ENCODE peak calls at places on chromosomes 5 and 9, in eight cellular contexts. N, O, S, C, G, L, E and U are unnamed samples. For H3K4me1, the result is how much of the 10 kb centered on the place peaks cover.

GRCh38 chr5:130651440-130651839 is 513.6 kb downstream of the HINT1 start:
- DNase-seq in O (no peak), N (no peak), C (no peak), L (no peak), G (no peak), S (no peak), E (no peak), U (no peak)

GRCh38 chr5:132322266-132322665 is 28.1 kb downstream of the SLC22A4 start:
- DNase-seq in E (no peak), S (no peak), N (no peak), O (no peak), L (no peak), G (no peak), C (no peak), U (no peak)

GRCh38 chr9:14813336-14814020 is 90.9 kb upstream of the CER1 start:
- DNase-seq in C (no peak), N (no peak), L (no peak), S (no peak), E (no peak), G (no peak), O (no peak), U (no peak)

GRCh38 chr5:139655727-139656271 is 7.7 kb downstream of the CXXC5 start:
- DNase-seq in S (no peak), O (no peak), L (peak), C (no peak), E (peak), G (no peak), N (peak), U (peak)

GRCh38 chr5:54360089-54360488 is 49.7 kb upstream of the ARL15 start:
- DNase-seq in L (no peak), C (no peak), S (no peak), O (peak), G (peak), E (no peak), N (no peak), U (no peak)

GRCh38 chr5:171335616-171336015 is 26.6 kb downstream of the TLX3 start:
- DNase-seq in O (no peak), S (no peak), C (no peak), N (no peak), E (no peak), L (no peak), G (no peak), U (no peak)

GRCh38 chr9:129489838-129490582 is 130.9 kb downstream of the C9orf50 start:
- DNase-seq in S (no peak), G (no peak), C (no peak), N (peak), O (peak), E (no peak), L (no peak), U (peak)

GRCh38 chr5:39566891-39567290 is 142.1 kb upstream of the DAB2 start:
- DNase-seq in C (no peak), S (no peak), L (no peak), N (no peak), O (no peak), E (no peak), G (no peak), U (no peak)

GRCh38 chr5:156149203-156149602 is 177.8 kb upstream of the SGCD start:
- DNase-seq in E (no peak), O (no peak), L (no peak), C (no peak), S (no peak), N (no peak), G (no peak), U (no peak)

GRCh38 chr5:15640116-15640515 is 140.1 kb downstream of the FBXL7 start:
- DNase-seq in E (no peak), O (no peak), G (peak), C (no peak), L (no peak), N (no peak), S (no peak), U (no peak)

GRCh38 chr5:157778121-157778805 is 34.8 kb downstream of the LSM11 start:
- DNase-seq in O (peak), G (no peak), C (peak), E (no peak), S (no peak), L (peak), N (no peak), U (no peak)

GRCh38 chr5:80704221-80704620 is 49.4 kb upstream of the DHFR start:
- DNase-seq in E (no peak), S (no peak), C (no peak), N (no peak), G (no peak), L (no peak), O (no peak), U (no peak)

GRCh38 chr9:115373000-115373709 is 255.2 kb upstream of the TNC start:
- DNase-seq in E (no peak), O (peak), G (no peak), N (no peak), L (peak), S (no peak), C (peak), U (no peak)

GRCh38 chr5:56737002-56737621 is 78.2 kb upstream of the MAP3K1 start:
- DNase-seq in S (no peak), N (no peak), C (no peak), G (no peak), E (peak), O (no peak), L (no peak), U (no peak)

GRCh38 chr5:125722550-125722949 is 700.7 kb upstream of the GRAMD2B start:
- DNase-seq in E (no peak), L (no peak), O (no peak), N (no peak), C (no peak), S (no peak), G (no peak), U (no peak)

GRCh38 chr9:105114956-105115728 is 129.3 kb upstream of the SLC44A1 start:
- DNase-seq in G (peak), E (peak), S (peak), N (no peak), C (no peak), L (peak), O (peak), U (peak)

GRCh38 chr9:77909306-77909705 is 122.3 kb downstream of the GNAQ start:
- DNase-seq in C (no peak), G (no peak), S (no peak), N (no peak), O (no peak), E (no peak), L (no peak), U (no peak)

GRCh38 chr9:4508246-4508906 is 18.1 kb downstream of the SLC1A1 start:
- DNase-seq in N (no peak), G (no peak), E (no peak), L (no peak), S (no peak), C (no peak), O (peak), U (no peak)

GRCh38 chr5:139828207-139828895 is 32.7 kb downstream of the PSD2 start:
- DNase-seq in C (no peak), N (no peak), L (no peak), O (no peak), E (no peak), S (no peak), G (no peak), U (no peak)

GRCh38 chr9:27473135-27473534 is 51.0 kb upstream of the IFNK start:
- DNase-seq in S (peak), O (no peak), C (no peak), G (peak), N (no peak), L (no peak), E (no peak), U (no peak)

GRCh38 chr5:22372376-22372775 is 480.8 kb downstream of the CDH12 start:
- DNase-seq in G (no peak), C (no peak), S (no peak), N (no peak), O (no peak), E (no peak), L (no peak), U (no peak)

GRCh38 chr9:95771556-95772280 is 103.8 kb upstream of the ERCC6L2 start:
- DNase-seq in G (no peak), S (peak), C (no peak), E (no peak), O (no peak), L (peak), N (peak), U (no peak)

GRCh38 chr5:68770566-68770965 is 323.2 kb upstream of the SLC30A5 start:
- DNase-seq in L (no peak), E (no peak), O (no peak), N (no peak), C (no peak), G (no peak), S (no peak), U (no peak)

GRCh38 chr9:131585375-131585774 is 40.1 kb downstream of the PRRT1B start:
- DNase-seq in L (no peak), O (peak), S (no peak), G (no peak), N (peak), C (no peak), E (peak), U (no peak)

GRCh38 chr5:159178978-159179377 is 30.4 kb downstream of the RNF145 start:
- DNase-seq in E (no peak), G (peak), S (no peak), C (peak), L (no peak), O (no peak), N (no peak), U (no peak)

GRCh38 chr5:172456076-172456800 is 1.9 kb upstream of the SH3PXD2B start:
- DNase-seq in N (no peak), G (peak), O (peak), E (no peak), C (no peak), S (no peak), L (no peak), U (no peak)

GRCh38 chr5:59660737-59661136 is 232.8 kb downstream of the PDE4D start:
- DNase-seq in C (no peak), S (no peak), E (no peak), O (no peak), L (no peak), N (no peak), G (no peak), U (no peak)

GRCh38 chr9:130284690-130285089 is 19.1 kb downstream of the HMCN2 start:
- DNase-seq in N (no peak), L (no peak), O (no peak), E (no peak), S (no peak), C (no peak), G (no peak), U (peak)

GRCh38 chr9:73839471-73839870 is 657.7 kb upstream of the RORB start:
- DNase-seq in L (no peak), N (no peak), G (no peak), E (no peak), C (no peak), S (no peak), O (no peak), U (no peak)

GRCh38 chr9:2014148-2014547 is 999 bp upstream of the SMARCA2 start:
- DNase-seq in O (no peak), L (no peak), E (no peak), G (no peak), C (no peak), N (peak), S (no peak), U (no peak)

GRCh38 chr9:99213197-99213596 is 8.5 kb downstream of the ALG2 start:
- DNase-seq in E (no peak), N (no peak), C (no peak), O (no peak), S (no peak), G (no peak), L (no peak), U (no peak)

GRCh38 chr5:141421489-141421855 is 621 bp downstream of the PCDHGA11 start:
- DNase-seq in S (no peak), O (no peak), C (no peak), E (no peak), L (no peak), G (no peak), N (no peak), U (no peak)

GRCh38 chr5:124399426-124399961 is 346.9 kb downstream of the ZNF608 start:
- DNase-seq in E (no peak), O (no peak), S (no peak), C (no peak), L (no peak), G (no peak), N (no peak), U (no peak)

GRCh38 chr9:113299800-113300292 is 3.3 kb downstream of the RNF183 start:
- DNase-seq in L (peak), S (peak), C (no peak), G (no peak), N (no peak), E (no peak), O (peak), U (no peak)

GRCh38 chr9:26262431-26262830 is 584.2 kb upstream of the TUSC1 start:
- DNase-seq in C (no peak), N (no peak), O (no peak), S (no peak), L (no peak), G (no peak), E (no peak), U (no peak)

GRCh38 chr9:95726756-95727155 is 148.7 kb upstream of the ERCC6L2 start:
- DNase-seq in C (peak), O (no peak), L (no peak), N (no peak), G (no peak), S (no peak), E (no peak), U (no peak)

GRCh38 chr5:159886312-159886711 is 30.0 kb upstream of the ADRA1B start:
- DNase-seq in G (no peak), O (no peak), S (no peak), C (no peak), E (no peak), N (no peak), L (no peak), U (no peak)

GRCh38 chr9:136865768-136866103 is 372 bp downstream of the EDF1 start:
- DNase-seq in O (peak), E (peak), C (no peak), L (peak), N (peak), S (no peak), G (no peak), U (peak)

GRCh38 chr9:136862849-136863622 is 3.1 kb downstream of the EDF1 start:
- DNase-seq in O (no peak), E (peak), C (no peak), N (peak), L (no peak), G (no peak), S (no peak), U (peak)

GRCh38 chr9:136864996-136865767 is 926 bp downstream of the EDF1 start:
- DNase-seq in G (peak), C (no peak), S (no peak), L (no peak), E (no peak), N (no peak), O (peak), U (peak)

GRCh38 chr9:136861874-136862457 is 4.1 kb downstream of the EDF1 start:
- DNase-seq in L (no peak), N (peak), S (no peak), C (no peak), G (no peak), E (peak), O (no peak), U (no peak)

GRCh38 chr9:136863623-136864273 is 2.4 kb downstream of the EDF1 start:
- DNase-seq in O (no peak), N (no peak), S (no peak), E (peak), L (no peak), C (no peak), G (no peak), U (peak)
- H3K4me1 ChIP-seq in O (under half), N (under half), S (under half), E (under half), L (under half), C (under half), G (under half), U (under half)

GRCh38 chr9:133301253-133302230 is 26.5 kb upstream of the ABO start:
- DNase-seq in G (peak), O (peak), S (no peak), L (peak), N (no peak), C (no peak), E (no peak), U (no peak)
- H3K27ac ChIP-seq in G (no peak), O (no peak), S (no peak), L (no peak), N (no peak), C (no peak), E (no peak), U (no peak)

GRCh38 chr5:72452515-72453259 is 54.5 kb downstream of the ZNF366 start:
- DNase-seq in G (peak), C (peak), L (peak), N (peak), E (peak), S (peak), O (peak), U (no peak)
- TF ChIP-seq POLR2A in G (peak), C (no peak), L (no peak), N (no peak), E (no peak), S (no peak), O (no peak), U (no peak)

DNA sequence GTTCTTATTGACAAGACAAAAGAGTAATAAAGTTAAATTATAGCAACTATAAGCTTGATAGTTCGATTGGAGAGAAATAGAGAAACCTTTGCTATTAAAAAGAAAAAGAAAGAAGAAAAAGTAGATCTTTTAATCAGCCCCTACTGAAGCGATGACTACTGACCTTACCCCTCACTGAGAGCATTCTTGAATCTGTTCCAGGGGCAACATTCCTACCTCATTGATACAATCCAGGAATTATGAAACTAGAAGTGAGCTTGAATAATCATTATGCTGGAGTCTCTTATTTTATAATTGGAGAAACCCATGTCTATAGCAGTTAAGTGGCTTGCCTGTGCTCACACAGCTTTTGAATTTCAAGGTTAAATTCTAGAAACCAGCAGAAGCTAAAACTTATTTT is 547.8 kb upstream of the WWC1 start:
- DNase-seq in S (no peak), L (no peak), G (no peak), O (no peak), C (no peak), E (no peak), N (no peak), U (no peak)
- H3K4me1 ChIP-seq in S (under half), L (under half), G (under half), O (under half), C (under half), E (under half), N (under half), U (under half)